ENCODE peak calls at places on chromosomes 6 and 20, in six cellular contexts. T, U, Q, L, S and E are unnamed samples.

GRCh38 chr6:42726026-42726425 is 3.6 kb upstream of the PRPH2 start:
- DNase-seq in U (no peak), T (no peak), S (no peak), Q (no peak), L (no peak), E (no peak)

GRCh38 chr6:87899499-87900147 is 148.0 kb upstream of the SPACA1 start:
- DNase-seq in T (no peak), Q (no peak), S (no peak), U (no peak), L (no peak), E (no peak)

GRCh38 chr6:79167931-79168694 is 66.4 kb downstream of the HMGN3 start:
- DNase-seq in S (no peak), L (no peak), T (no peak), U (no peak), Q (peak), E (no peak)

GRCh38 chr6:30450908-30451818 is 38.1 kb upstream of the HLA-E start:
- DNase-seq in U (no peak), S (no peak), L (peak), Q (peak), T (no peak), E (peak)

GRCh38 chr20:36861875-36862801 is 13.8 kb upstream of the TLDC2 start:
- DNase-seq in Q (peak), T (no peak), U (no peak), L (peak), S (peak), E (peak)

GRCh38 chr6:152750694-152751093 is at the start of gene VIP:
- DNase-seq in U (no peak), Q (peak), L (no peak), T (peak), S (no peak), E (no peak)

GRCh38 chr6:74851598-74851997 is 354.3 kb downstream of the COL12A1 start:
- DNase-seq in T (no peak), S (no peak), U (no peak), Q (no peak), L (no peak), E (no peak)

GRCh38 chr6:32046450-32047083 is 8.4 kb downstream of the CYP21A2 start:
- DNase-seq in S (no peak), Q (no peak), U (peak), L (peak), T (no peak), E (peak)

GRCh38 chr6:151370509-151371078 is 20.8 kb downstream of the ZBTB2 start:
- DNase-seq in L (no peak), S (no peak), T (no peak), U (no peak), Q (no peak), E (no peak)

GRCh38 chr6:72551470-72551869 is 70.4 kb upstream of the KCNQ5 start:
- DNase-seq in U (no peak), Q (no peak), L (no peak), T (no peak), S (no peak), E (no peak)

GRCh38 chr6:107690864-107691661 is 133.1 kb downstream of the SCML4 start:
- DNase-seq in T (no peak), Q (no peak), S (no peak), U (no peak), L (no peak), E (no peak)

GRCh38 chr6:116405663-116406329 is 35.0 kb downstream of the DSE start:
- DNase-seq in S (no peak), Q (no peak), T (no peak), U (no peak), L (no peak), E (no peak)

GRCh38 chr20:34875657-34876160 is 703 bp upstream of the ACSS2 start:
- DNase-seq in S (no peak), T (no peak), Q (no peak), L (no peak), U (no peak), E (no peak)

GRCh38 chr6:3566812-3567211 is 110.0 kb upstream of the SLC22A23 start:
- DNase-seq in S (no peak), L (no peak), T (no peak), Q (peak), U (no peak), E (no peak)

DNA sequence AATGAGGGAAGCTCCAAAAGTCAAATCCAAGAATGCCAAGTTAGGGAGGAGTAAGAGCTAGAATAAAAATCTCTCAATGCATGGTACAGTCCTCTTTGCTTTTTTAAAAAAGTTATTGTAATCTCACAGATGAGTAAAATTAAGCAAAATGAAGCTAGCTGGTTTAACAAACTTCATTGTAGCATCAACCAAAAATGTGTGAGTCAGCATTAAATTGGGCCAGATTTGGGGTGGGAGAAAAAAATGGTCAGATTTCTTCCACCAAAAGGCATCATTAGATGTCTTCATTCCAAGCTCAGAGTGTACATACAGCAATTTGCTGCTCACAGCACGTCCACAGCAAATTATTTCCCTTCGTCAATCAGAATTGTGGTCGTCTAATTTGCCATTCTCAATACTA is 441.5 kb upstream of the FLRT3 start:
- DNase-seq in L (no peak), Q (no peak), T (no peak), U (no peak), S (no peak), E (no peak)
- TF ChIP-seq CTCF in L (no peak), Q (no peak), T (no peak), U (no peak), S (no peak), E (no peak)

GRCh38 chr6:125519367-125519766 is 217.6 kb upstream of the HDDC2 start:
- DNase-seq in U (no peak), T (no peak), L (no peak), S (no peak), Q (no peak), E (no peak)
- TF ChIP-seq CTCF in U (no peak), T (no peak), L (no peak), S (no peak), Q (no peak), E (no peak)

DNA sequence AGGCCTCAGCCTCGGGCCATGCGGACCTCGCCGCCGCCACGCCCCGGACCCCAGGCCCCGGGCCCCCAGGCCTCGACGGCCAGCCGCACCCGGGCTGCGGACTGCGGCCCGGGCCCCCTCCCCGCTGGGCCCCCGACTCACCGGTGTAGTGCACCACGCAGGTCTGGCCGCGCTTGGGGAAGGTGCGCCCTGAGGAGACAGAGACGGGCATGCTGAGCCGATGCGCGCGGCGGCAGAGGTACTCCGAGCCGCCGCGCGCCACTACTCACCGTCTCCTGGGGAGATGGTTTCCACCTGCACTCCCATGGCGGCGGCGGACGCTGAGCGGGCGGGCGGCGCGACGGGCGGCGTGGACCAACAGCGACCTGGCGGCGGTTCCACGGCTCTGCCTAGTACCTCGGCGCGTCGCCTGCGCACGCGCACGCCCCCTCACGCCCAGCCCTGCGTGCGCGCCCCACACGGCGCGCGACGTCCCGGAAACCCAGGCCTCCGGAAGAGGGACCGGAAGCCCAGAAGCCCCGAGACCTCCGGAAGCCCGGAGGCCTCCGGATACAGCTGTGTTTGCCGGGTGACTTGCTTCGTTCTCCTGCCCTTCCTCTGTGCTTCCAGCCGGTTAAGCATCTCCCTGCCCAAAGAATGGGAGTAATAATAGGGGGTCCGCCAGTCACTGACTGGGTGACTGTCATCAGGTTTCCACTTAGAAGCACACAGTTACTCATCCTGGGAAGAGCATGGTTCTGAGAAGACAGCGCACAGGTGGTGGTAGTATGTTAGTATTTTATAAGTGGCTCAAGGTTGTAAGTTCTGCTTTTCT is at the start of gene FKBP1A:
- DNase-seq in S (peak), L (peak), U (peak), Q (peak), T (peak), E (peak)
- TF ChIP-seq CTCF in S (no peak), L (peak), U (peak), Q (no peak), T (peak), E (peak)

GRCh38 chr6:129936329-129937165 is 75.4 kb upstream of the TMEM244 start:
- DNase-seq in U (no peak), L (no peak), T (peak), Q (peak), S (no peak), E (peak)
- TF ChIP-seq CTCF in U (peak), L (peak), T (peak), Q (peak), S (peak), E (peak)

GRCh38 chr6:109690740-109691687 is at the start of the genes AK9 and FIG4:
- DNase-seq in T (peak), Q (peak), U (peak), S (peak), L (peak), E (peak)
- TF ChIP-seq CTCF in T (peak), Q (peak), U (peak), S (no peak), L (peak), E (peak)

GRCh38 chr6:117477988-117478852 is 4.3 kb upstream of the DCBLD1 start:
- DNase-seq in U (no peak), Q (no peak), L (no peak), T (no peak), S (no peak), E (no peak)
- TF ChIP-seq CTCF in U (peak), Q (peak), L (peak), T (peak), S (no peak), E (peak)

GRCh38 chr6:131592935-131593334 is 19.9 kb downstream of the ARG1 start:
- DNase-seq in S (no peak), U (no peak), Q (no peak), T (no peak), L (no peak), E (no peak)

GRCh38 chr6:131594074-131594473 is 21.0 kb downstream of the ARG1 start:
- DNase-seq in U (no peak), L (no peak), S (no peak), Q (no peak), T (no peak), E (no peak)

GRCh38 chr6:131602913-131603312 is 25.1 kb downstream of the MED23 start:
- DNase-seq in S (no peak), Q (peak), L (no peak), T (no peak), U (no peak), E (no peak)

GRCh38 chr6:131600696-131601095 is 27.3 kb downstream of the MED23 start:
- DNase-seq in T (no peak), Q (no peak), L (no peak), U (no peak), S (no peak), E (no peak)

GRCh38 chr6:131597448-131597847 is 24.4 kb downstream of the ARG1 start:
- DNase-seq in Q (no peak), T (no peak), S (no peak), L (no peak), U (no peak), E (no peak)
- TF ChIP-seq CTCF in Q (peak), T (peak), S (peak), L (peak), U (peak), E (peak)

GRCh38 chr20:39263076-39263475 is 300.9 kb downstream of the DHX35 start:
- DNase-seq in S (no peak), L (no peak), U (no peak), Q (no peak), T (no peak), E (no peak)

GRCh38 chr20:39268566-39268965 is 306.4 kb downstream of the DHX35 start:
- DNase-seq in Q (no peak), T (no peak), L (no peak), U (no peak), S (no peak), E (peak)

GRCh38 chr20:39266989-39267388 is 304.8 kb downstream of the DHX35 start:
- DNase-seq in T (no peak), U (no peak), S (no peak), Q (no peak), L (no peak), E (no peak)

GRCh38 chr20:39269031-39269461 is 306.9 kb downstream of the DHX35 start:
- DNase-seq in T (peak), S (peak), L (peak), U (no peak), Q (peak), E (peak)

GRCh38 chr20:39264506-39265172 is 302.5 kb downstream of the DHX35 start:
- DNase-seq in S (peak), L (peak), T (peak), U (no peak), Q (peak), E (peak)
- TF ChIP-seq CTCF in S (peak), L (peak), T (peak), U (peak), Q (peak), E (peak)